ENCODE peak calls at places on chromosomes 4 and X, in nine cellular contexts. J is effector memory CD4-positive, alpha-beta T cell; I is Karpas-422; Y is endothelial cell of umbilical vein; P is tibial artery; Q is neural progenitor cell; Z is ascending aorta; G is IMR-90; X is lung. C is an unnamed sample.
A peak's percentile ranks its signal among the peaks of the same experiment; 100 is the strongest.

GRCh38 chr4:54658321-54659093 is 750 bp downstream of the KIT start:
- DNase-seq in X (peak; percentile 36), G (peak; percentile 36), P (peak; percentile 43), I (no peak), Q (peak; percentile 77), Z (no peak), J (no peak), Y (peak; percentile 62), C (no peak)

GRCh38 chr4:142607976-142608375 is 238.1 kb downstream of the INPP4B start:
- DNase-seq in Q (no peak), P (no peak), G (no peak), X (no peak), Z (no peak), Y (no peak), J (no peak), I (no peak), C (no peak)

GRCh38 chrX:66760648-66761047 is 121.8 kb upstream of the EDA2R start:
- DNase-seq in G (no peak), Q (peak; percentile 3), X (no peak), J (no peak), Y (peak; percentile 0), P (no peak), I (peak; percentile 50), Z (no peak), C (no peak)

GRCh38 chr4:123477804-123478209 is 81.2 kb downstream of the SPRY1 start:
- DNase-seq in Z (peak; percentile 50), Q (no peak), X (no peak), Y (peak; percentile 4), P (no peak), G (peak; percentile 50), I (no peak), J (peak; percentile 32), C (no peak)

GRCh38 chr4:174214102-174214878 is 69.2 kb downstream of the FBXO8 start:
- DNase-seq in P (no peak), X (no peak), G (no peak), Y (no peak), Q (peak; percentile 82), Z (no peak), I (no peak), J (peak; percentile 1), C (no peak)

GRCh38 chr4:21699437-21699836 is 249.1 kb downstream of the KCNIP4 start:
- DNase-seq in Y (no peak), I (no peak), P (no peak), Q (peak; percentile 7), Z (no peak), G (no peak), X (no peak), J (no peak), C (no peak)

GRCh38 chrX:68163446-68163845 is 269.8 kb downstream of the OPHN1 start:
- DNase-seq in Y (peak; percentile 87), G (peak; percentile 35), X (no peak), Z (no peak), I (no peak), Q (no peak), J (no peak), P (no peak), C (no peak)

GRCh38 chr4:52903273-52903672 is 41.2 kb downstream of the RASL11B start:
- DNase-seq in Y (no peak), Z (no peak), J (no peak), I (no peak), P (no peak), G (no peak), Q (no peak), X (no peak), C (no peak)

GRCh38 chr4:2335729-2336101 is 73.8 kb upstream of the MXD4 start:
- DNase-seq in I (no peak), Y (no peak), Z (no peak), P (no peak), J (no peak), X (peak; percentile 27), G (no peak), Q (no peak), C (peak; percentile 50)

GRCh38 chr4:6178757-6179156 is 21.6 kb downstream of the JAKMIP1 start:
- DNase-seq in X (no peak), Q (no peak), I (no peak), P (no peak), G (no peak), J (no peak), Z (no peak), Y (no peak), C (no peak)

GRCh38 chr4:128528793-128529553 is 241.4 kb upstream of the PGRMC2 start:
- DNase-seq in Y (peak; percentile 88), J (no peak), Q (peak; percentile 64), G (peak; percentile 99), X (peak; percentile 48), Z (peak; percentile 34), P (peak; percentile 65), I (no peak), C (peak; percentile 91)

GRCh38 chrX:41900321-41900720 is 23.0 kb downstream of the CASK start:
- DNase-seq in Z (no peak), X (no peak), Y (no peak), J (no peak), I (no peak), G (no peak), Q (no peak), P (no peak), C (no peak)

GRCh38 chrX:40158036-40158706 is 60.4 kb upstream of the BCOR start:
- DNase-seq in J (no peak), P (no peak), Y (no peak), Z (no peak), X (no peak), I (no peak), Q (peak; percentile 83), G (peak; percentile 17), C (no peak)

GRCh38 chr4:31905363-31905762 is 1185.2 kb downstream of the PCDH7 start:
- DNase-seq in G (no peak), X (no peak), Q (no peak), Z (no peak), I (no peak), J (no peak), P (no peak), Y (no peak), C (no peak)

GRCh38 chrX:47200385-47201150 is 6.9 kb downstream of the UBA1 start:
- DNase-seq in I (no peak), J (no peak), Q (no peak), G (peak; percentile 65), Z (no peak), P (peak; percentile 46), Y (no peak), X (no peak), C (no peak)

DNA sequence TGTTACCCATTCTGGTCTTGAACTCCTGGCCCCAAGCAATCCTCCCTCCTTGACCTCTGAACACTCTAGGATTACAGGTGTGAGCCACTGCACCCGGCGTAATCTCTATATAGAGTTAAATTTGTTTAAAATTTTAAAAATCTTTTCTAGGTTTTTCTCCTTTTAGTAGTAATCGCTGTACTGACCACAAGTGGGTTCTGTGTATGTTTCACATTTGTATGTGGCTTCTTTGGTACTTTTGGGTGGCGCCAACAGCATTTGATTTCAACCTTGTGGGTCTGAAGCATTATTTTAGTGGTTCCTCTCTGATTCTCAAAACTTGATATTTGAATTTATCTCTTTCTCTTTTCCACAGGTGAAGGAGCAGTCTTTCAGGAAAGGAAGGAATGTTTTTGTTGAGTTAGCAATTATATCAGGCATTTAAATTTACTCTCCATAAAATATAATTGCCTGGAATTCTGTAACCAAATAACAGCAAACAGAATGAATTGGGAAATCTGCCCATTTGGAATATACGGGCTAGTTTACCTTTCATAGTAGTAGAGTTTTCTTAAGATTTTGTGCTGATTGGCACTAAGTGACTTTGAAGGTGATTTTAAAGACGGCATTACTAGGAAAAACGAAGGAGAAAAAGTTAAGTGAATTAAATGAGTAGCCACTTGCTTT is 29.5 kb downstream of the ARHGAP10 start:
- DNase-seq in X (no peak), G (no peak), Q (no peak), Y (no peak), J (no peak), P (no peak), I (no peak), Z (no peak), C (no peak)
- H3K27ac ChIP-seq in X (no peak overlapping the region), G (no peak overlapping the region), Q (no peak overlapping the region), Y (no peak overlapping the region), J (no peak overlapping the region), P (peak overlapping the region; percentile 65), I (no peak overlapping the region), Z (peak overlapping the region; percentile 15), C (peak overlapping the region; percentile 66)

GRCh38 chr4:118760493-118760892 is 75.3 kb downstream of the METTL14 start:
- DNase-seq in X (no peak), J (no peak), Y (no peak), P (no peak), Z (no peak), Q (no peak), I (peak; percentile 97), G (no peak), C (no peak)
- H3K36me3 ChIP-seq in X (peaks cover 15% of the 10 kb centered on the region), J (peaks cover 20% of the 10 kb centered on the region), Y (peaks cover 13% of the 10 kb centered on the region), P (peaks cover 5% of the 10 kb centered on the region), Z (peaks cover 5% of the 10 kb centered on the region), Q (no peaks in the 10 kb centered on the region), I (peaks cover 34% of the 10 kb centered on the region), G (peaks cover 23% of the 10 kb centered on the region), C (peaks cover 10% of the 10 kb centered on the region)

GRCh38 chr4:140236649-140237160 is 82.7 kb upstream of the MAML3 start:
- DNase-seq in P (no peak), Y (no peak), G (peak; percentile 38), Z (no peak), X (no peak), I (no peak), J (no peak), Q (no peak), C (no peak)
- H3K27ac ChIP-seq in P (no peak overlapping the region), Y (no peak overlapping the region), G (peak overlapping the region; percentile 48), Z (no peak overlapping the region), X (peak overlapping the region; percentile 33), I (peak overlapping the region; percentile 76), J (no peak overlapping the region), Q (peak overlapping the region; percentile 92), C (peak overlapping the region; percentile 78)

GRCh38 chr4:151104621-151105020 is 5.2 kb downstream of the RPS3A start:
- DNase-seq in I (no peak), G (no peak), X (no peak), Q (no peak), J (no peak), Z (no peak), P (no peak), Y (no peak), C (no peak)

GRCh38 chr4:151105454-151106032 is 6.1 kb downstream of the RPS3A start:
- DNase-seq in J (no peak), Q (no peak), P (no peak), Z (no peak), I (peak; percentile 54), X (no peak), G (no peak), Y (no peak), C (no peak)

GRCh38 chr4:151100517-151100916 is 1.1 kb downstream of the RPS3A start:
- DNase-seq in X (no peak), P (no peak), I (peak; percentile 54), J (no peak), Y (peak; percentile 31), Q (no peak), G (no peak), Z (no peak), C (no peak)

GRCh38 chr4:151107063-151107462 is 7.6 kb downstream of the RPS3A start:
- DNase-seq in P (no peak), Y (no peak), J (no peak), Z (no peak), G (no peak), X (no peak), I (no peak), Q (no peak), C (no peak)

DNA sequence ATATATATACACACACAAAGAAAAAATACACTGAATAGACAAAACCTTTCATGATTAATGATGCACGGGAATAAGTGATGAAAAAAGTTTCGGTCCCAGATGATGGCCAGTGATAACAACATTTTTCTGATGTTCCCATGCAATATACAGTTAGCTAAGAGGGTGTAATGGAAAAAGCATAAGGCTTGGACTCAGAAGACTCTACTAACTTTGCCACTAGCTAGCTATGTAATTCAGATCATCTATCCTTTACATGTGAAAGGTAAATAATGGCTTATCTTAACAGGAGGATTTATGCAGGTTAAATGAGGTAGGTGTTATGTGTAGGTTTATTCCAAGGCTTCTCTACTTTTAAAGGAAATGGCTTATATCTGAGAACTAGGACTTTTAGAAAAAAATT is 4.3 kb downstream of the RPS3A start:
- DNase-seq in Z (no peak), I (no peak), J (no peak), Q (no peak), X (no peak), Y (no peak), P (no peak), G (no peak), C (no peak)
- H3K36me3 ChIP-seq in Z (peaks cover 50% of the 10 kb centered on the region), I (peaks cover 78% of the 10 kb centered on the region), J (peaks cover 56% of the 10 kb centered on the region), Q (peaks cover 17% of the 10 kb centered on the region), X (peaks cover 43% of the 10 kb centered on the region), Y (peaks cover 19% of the 10 kb centered on the region), P (peaks cover 80% of the 10 kb centered on the region), G (peaks cover 33% of the 10 kb centered on the region), C (peaks cover 51% of the 10 kb centered on the region)